ENCODE peak calls at places on chromosomes 12 and 14, in seven cellular contexts. O is mucosa of descending colon, D is ovary, I is HFF-Myc, N is lower leg skin, H is upper lobe of right lung, L is esophagus muscularis mucosa. Y is an unnamed sample.

GRCh38 chr14:103087343-103087835 is 3.4 kb downstream of the LBHD2 start:
- DNase-seq in O (no peak), D (no peak), I (no peak), N (no peak), H (no peak), L (no peak), Y (no peak)

GRCh38 chr12:88448337-88448944 is 131.8 kb downstream of the KITLG start:
- DNase-seq in O (no peak), D (no peak), I (no peak), N (no peak), H (no peak), L (no peak), Y (no peak)

GRCh38 chr14:96666088-96666487 is 131.1 kb upstream of the VRK1 start:
- DNase-seq in O (no peak), D (no peak), I (no peak), N (no peak), H (no peak), L (peak), Y (no peak)

GRCh38 chr12:85720308-85721033 is 115.7 kb downstream of the RASSF9 start:
- DNase-seq in O (no peak), D (no peak), I (no peak), N (no peak), H (no peak), L (no peak), Y (no peak)

GRCh38 chr14:88505621-88506020 is 49.2 kb downstream of the PTPN21 start:
- DNase-seq in O (no peak), D (no peak), I (no peak), N (no peak), H (no peak), L (no peak), Y (no peak)

GRCh38 chr12:75489613-75490210 is 9.2 kb downstream of the GLIPR1 start:
- DNase-seq in O (no peak), D (no peak), I (no peak), N (no peak), H (no peak), L (no peak), Y (peak)

GRCh38 chr12:93234641-93235040 is 143.1 kb upstream of the NUDT4 start:
- DNase-seq in O (no peak), D (no peak), I (no peak), N (no peak), H (no peak), L (peak), Y (no peak)

GRCh38 chr12:27505771-27506170 is 18.2 kb upstream of the PPFIBP1 start:
- DNase-seq in O (no peak), D (no peak), I (no peak), N (no peak), H (no peak), L (no peak), Y (no peak)

GRCh38 chr12:117228239-117228638 is 38.0 kb upstream of the FBXO21 start:
- DNase-seq in O (no peak), D (no peak), I (no peak), N (no peak), H (no peak), L (no peak), Y (no peak)

GRCh38 chr14:101457936-101458535 is 103.3 kb upstream of the DIO3 start:
- DNase-seq in O (no peak), D (no peak), I (no peak), N (no peak), H (peak), L (no peak), Y (no peak)

GRCh38 chr12:104669851-104670337 is 213.1 kb downstream of the CHST11 start:
- DNase-seq in O (peak), D (peak), I (no peak), N (no peak), H (peak), L (no peak), Y (no peak)

GRCh38 chr14:32224731-32225377 is 21.8 kb upstream of the RNU6-8 start:
- DNase-seq in O (peak), D (no peak), I (peak), N (no peak), H (no peak), L (no peak), Y (peak)

GRCh38 chr14:92408186-92408585 is 85.2 kb downstream of the SLC24A4 start:
- DNase-seq in O (no peak), D (no peak), I (no peak), N (no peak), H (no peak), L (no peak), Y (peak)

GRCh38 chr14:20343092-20343854 is at the start of gene PARP2:
- DNase-seq in O (peak), D (peak), I (peak), N (peak), H (peak), L (peak), Y (peak)

GRCh38 chr12:75603475-75603874 is 92.1 kb upstream of the KRR1 start:
- DNase-seq in O (no peak), D (no peak), I (no peak), N (no peak), H (no peak), L (no peak), Y (peak)

GRCh38 chr14:62592877-62593276 is 452.4 kb downstream of the KCNH5 start:
- DNase-seq in O (no peak), D (no peak), I (no peak), N (no peak), H (no peak), L (no peak), Y (peak)

GRCh38 chr14:68295316-68295816 is 475.8 kb downstream of the RAD51B start:
- DNase-seq in O (peak), D (peak), I (no peak), N (no peak), H (no peak), L (no peak), Y (no peak)

GRCh38 chr12:66716522-66716921 is 37.6 kb upstream of the GRIP1 start:
- DNase-seq in O (no peak), D (no peak), I (no peak), N (no peak), H (no peak), L (no peak), Y (no peak)

GRCh38 chr14:56581041-56581727 is 1.6 kb downstream of the TMEM260 start:
- DNase-seq in O (no peak), D (no peak), I (no peak), N (no peak), H (no peak), L (no peak), Y (no peak)

GRCh38 chr12:29780084-29780483 is 3.7 kb downstream of the TMTC1 start:
- DNase-seq in O (no peak), D (no peak), I (no peak), N (no peak), H (no peak), L (no peak), Y (no peak)

GRCh38 chr12:32183646-32184045 is 77.0 kb downstream of the BICD1 start:
- DNase-seq in O (no peak), D (no peak), I (no peak), N (no peak), H (no peak), L (no peak), Y (peak)

GRCh38 chr14:95875831-95876768 is 532 bp upstream of the TUNAR start:
- DNase-seq in O (no peak), D (no peak), I (no peak), N (peak), H (no peak), L (no peak), Y (no peak)

GRCh38 chr12:73547421-73547820 is 990.2 kb upstream of the ATXN7L3B start:
- DNase-seq in O (no peak), D (no peak), I (no peak), N (no peak), H (no peak), L (no peak), Y (no peak)

GRCh38 chr12:31989571-31989970 is 30.4 kb downstream of the RESF1 start:
- DNase-seq in O (no peak), D (no peak), I (no peak), N (no peak), H (no peak), L (no peak), Y (no peak)

GRCh38 chr14:99744199-99744872 is 48.9 kb upstream of the EML1 start:
- DNase-seq in O (no peak), D (no peak), I (no peak), N (no peak), H (no peak), L (no peak), Y (no peak)

GRCh38 chr14:74896400-74896799 is 14.7 kb downstream of the DLST start:
- DNase-seq in O (no peak), D (no peak), I (no peak), N (no peak), H (no peak), L (no peak), Y (no peak)

GRCh38 chr12:128891856-128892255 is 38.6 kb downstream of the GLT1D1 start:
- DNase-seq in O (no peak), D (no peak), I (no peak), N (no peak), H (no peak), L (no peak), Y (no peak)

GRCh38 chr14:105939810-105940508 is 413.6 kb downstream of the TMEM121 start:
- DNase-seq in O (no peak), D (no peak), I (no peak), N (peak), H (no peak), L (peak), Y (no peak)

GRCh38 chr12:30067156-30067555 is 283.4 kb upstream of the TMTC1 start:
- DNase-seq in O (no peak), D (no peak), I (no peak), N (no peak), H (no peak), L (no peak), Y (peak)

GRCh38 chr14:27077181-27077738 is 479.4 kb upstream of the NOVA1 start:
- DNase-seq in O (no peak), D (no peak), I (no peak), N (no peak), H (no peak), L (no peak), Y (no peak)

GRCh38 chr12:10497602-10498001 is 8.1 kb upstream of the EIF2S3B start:
- DNase-seq in O (peak), D (no peak), I (no peak), N (no peak), H (no peak), L (no peak), Y (no peak)

GRCh38 chr14:89618309-89618708 is 201.3 kb upstream of the FOXN3 start:
- DNase-seq in O (peak), D (no peak), I (no peak), N (no peak), H (no peak), L (no peak), Y (no peak)

GRCh38 chr14:89615421-89615820 is 198.4 kb upstream of the FOXN3 start:
- DNase-seq in O (no peak), D (no peak), I (no peak), N (no peak), H (no peak), L (no peak), Y (no peak)

GRCh38 chr14:89617142-89617460 is 200.1 kb upstream of the FOXN3 start:
- DNase-seq in O (no peak), D (no peak), I (no peak), N (no peak), H (no peak), L (no peak), Y (no peak)

GRCh38 chr14:89617471-89618291 is 200.6 kb upstream of the FOXN3 start:
- DNase-seq in O (peak), D (no peak), I (no peak), N (peak), H (no peak), L (no peak), Y (peak)

GRCh38 chr14:89616425-89617141 is 199.6 kb upstream of the FOXN3 start:
- DNase-seq in O (peak), D (no peak), I (peak), N (no peak), H (no peak), L (no peak), Y (no peak)
- H3K4me3 ChIP-seq in O (no peak), D (peak), I (no peak), N (no peak), H (peak), L (peak), Y (no peak)

GRCh38 chr14:90193925-90194324 is 62.4 kb upstream of the PSMC1 start:
- DNase-seq in O (peak), D (no peak), I (no peak), N (no peak), H (no peak), L (no peak), Y (no peak)
- TF ChIP-seq CTCF in O (no peak), D (no peak), I (peak), N (no peak), H (peak), L (no peak), Y (no peak)

GRCh38 chr14:89957791-89958190 is 2.1 kb downstream of the TDP1 start:
- DNase-seq in O (no peak), D (no peak), I (no peak), N (no peak), H (no peak), L (no peak), Y (no peak)
- H3K4me3 ChIP-seq in O (no peak), D (no peak), I (no peak), N (no peak), H (no peak), L (no peak), Y (no peak)

DNA sequence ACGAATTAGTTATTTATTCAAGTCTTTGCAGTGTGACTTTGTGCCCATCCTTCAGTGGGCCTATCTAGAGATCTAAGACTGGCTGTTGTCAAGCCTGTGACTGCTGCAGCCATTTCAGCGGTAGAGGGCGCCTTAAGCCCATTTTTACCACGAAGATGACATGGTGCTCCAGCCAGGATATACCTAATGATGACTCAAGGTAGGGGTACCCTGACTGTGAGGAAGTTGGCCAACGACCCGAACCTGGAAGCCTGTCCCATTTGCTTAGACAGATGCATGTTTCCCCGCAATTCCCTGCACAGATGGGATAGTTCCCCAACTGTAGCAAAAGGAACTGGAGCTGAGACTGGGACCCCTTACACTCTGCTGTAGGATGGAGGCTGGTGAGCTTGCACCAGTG is 41.3 kb downstream of the RAB3IP start:
- DNase-seq in O (peak), D (no peak), I (peak), N (no peak), H (no peak), L (no peak), Y (peak)
- TF ChIP-seq CTCF in O (no peak), D (no peak), I (peak), N (no peak), H (peak), L (no peak), Y (peak)

GRCh38 chr12:84506317-84506716 is 406.3 kb downstream of the SLC6A15 start:
- DNase-seq in O (no peak), D (no peak), I (no peak), N (no peak), H (no peak), L (peak), Y (no peak)

GRCh38 chr12:84507914-84508313 is 404.7 kb downstream of the SLC6A15 start:
- DNase-seq in O (no peak), D (no peak), I (peak), N (no peak), H (no peak), L (no peak), Y (peak)

GRCh38 chr12:84508325-84508861 is 404.2 kb downstream of the SLC6A15 start:
- DNase-seq in O (peak), D (no peak), I (peak), N (no peak), H (no peak), L (no peak), Y (peak)

GRCh38 chr12:84512751-84513150 is 399.8 kb downstream of the SLC6A15 start:
- DNase-seq in O (no peak), D (no peak), I (no peak), N (no peak), H (no peak), L (no peak), Y (no peak)

DNA sequence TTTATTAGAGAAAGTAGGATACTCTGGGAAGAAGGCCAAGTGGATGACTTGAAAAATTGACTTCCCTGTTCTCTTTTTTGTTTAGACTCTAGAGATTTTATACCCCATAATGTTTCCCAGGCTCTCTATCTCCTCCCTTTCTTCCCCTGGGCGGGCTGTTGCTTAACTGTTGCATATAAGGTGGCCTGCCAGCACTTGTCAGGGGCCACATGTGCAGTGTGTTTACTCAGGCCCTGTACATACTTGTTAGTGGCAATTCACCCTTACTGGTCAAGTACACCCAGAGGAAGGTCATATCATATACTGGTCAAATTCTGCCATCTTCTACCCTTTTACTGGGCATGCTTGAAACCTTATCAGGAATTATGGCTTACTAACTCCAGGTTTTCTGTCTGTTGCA is 403.7 kb downstream of the SLC6A15 start:
- DNase-seq in O (no peak), D (no peak), I (no peak), N (no peak), H (peak), L (no peak), Y (peak)
- H3K4me3 ChIP-seq in O (no peak), D (no peak), I (no peak), N (no peak), H (no peak), L (no peak), Y (peak)

GRCh38 chr12:69092137-69092536 is 147.2 kb upstream of the CPSF6 start:
- DNase-seq in O (no peak), D (no peak), I (no peak), N (no peak), H (no peak), L (no peak), Y (no peak)
- TF ChIP-seq CTCF in O (no peak), D (no peak), I (no peak), N (no peak), H (no peak), L (no peak), Y (no peak)

DNA sequence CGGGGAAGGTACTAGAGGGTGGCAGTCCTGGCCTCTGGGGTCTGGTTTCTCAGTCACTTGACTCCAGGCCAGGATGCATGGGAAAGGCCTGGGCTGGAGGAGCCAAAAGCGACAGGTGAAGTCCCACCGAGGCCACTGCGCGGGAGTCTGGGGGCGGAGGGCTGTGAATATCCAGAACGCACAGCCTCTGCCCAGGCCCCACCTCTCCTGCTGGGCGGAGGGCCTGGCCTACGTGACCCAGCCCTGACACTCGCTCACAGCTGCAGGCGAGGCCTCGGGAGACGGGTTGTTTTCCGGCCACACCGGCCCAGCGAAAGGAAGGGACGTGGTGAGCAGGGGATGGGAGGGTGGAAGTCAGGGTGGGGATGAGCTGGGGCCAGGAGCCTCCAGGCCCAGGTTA is 91.2 kb downstream of the RFLNA start:
- DNase-seq in O (no peak), D (peak), I (no peak), N (no peak), H (no peak), L (no peak), Y (no peak)
- H3K4me3 ChIP-seq in O (no peak), D (no peak), I (peak), N (no peak), H (no peak), L (peak), Y (no peak)

DNA sequence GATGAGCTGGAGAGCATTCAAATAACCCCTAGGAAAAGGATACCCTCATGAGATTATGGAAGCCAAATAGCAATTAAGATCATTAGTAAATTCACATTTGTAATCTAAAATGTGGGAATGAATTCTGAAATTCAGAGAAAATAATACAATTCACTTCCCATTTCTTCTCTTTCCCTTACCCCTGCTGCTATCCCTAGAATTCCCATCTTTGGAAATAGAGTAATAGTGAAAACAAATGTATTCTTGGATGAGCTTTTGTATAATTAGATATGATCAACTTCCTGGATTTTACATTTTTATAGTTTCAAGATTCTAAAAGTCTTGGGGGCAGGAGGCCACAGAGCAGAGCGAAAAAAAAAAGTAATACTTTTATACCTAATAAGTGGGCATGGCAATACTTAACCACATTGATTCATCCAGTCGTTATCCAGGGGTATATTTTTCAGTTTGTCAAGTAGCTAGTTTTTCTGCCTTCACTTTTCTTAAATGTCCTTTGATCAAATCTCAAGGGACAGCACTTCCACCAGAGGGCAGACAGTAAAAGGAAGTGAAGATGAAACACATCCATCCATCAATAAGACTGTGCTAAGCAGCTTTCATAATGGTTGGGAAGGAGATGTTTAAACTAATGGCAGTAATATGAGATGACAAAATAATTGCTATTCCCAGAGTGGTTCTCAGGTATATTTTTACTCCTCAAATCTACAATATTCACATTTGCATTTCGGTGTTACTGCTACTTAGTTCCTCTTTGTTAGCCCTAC is 401.3 kb downstream of the DIO2 start:
- DNase-seq in O (peak), D (no peak), I (no peak), N (no peak), H (no peak), L (no peak), Y (peak)
- TF ChIP-seq CTCF in O (no peak), D (no peak), I (peak), N (no peak), H (no peak), L (no peak), Y (peak)

GRCh38 chr14:35123388-35123703 is 994 bp downstream of the PRORP start:
- DNase-seq in O (no peak), D (no peak), I (no peak), N (no peak), H (no peak), L (no peak), Y (no peak)

GRCh38 chr14:35121026-35121886 is 534 bp downstream of the PPP2R3C start:
- DNase-seq in O (peak), D (peak), I (no peak), N (no peak), H (peak), L (no peak), Y (peak)

GRCh38 chr14:35122696-35123387 is 490 bp downstream of the PRORP start:
- DNase-seq in O (peak), D (no peak), I (peak), N (no peak), H (no peak), L (no peak), Y (peak)

GRCh38 chr14:35121887-35122695 is at the start of the genes PPP2R3C and PRORP:
- DNase-seq in O (peak), D (peak), I (peak), N (peak), H (peak), L (peak), Y (peak)

DNA sequence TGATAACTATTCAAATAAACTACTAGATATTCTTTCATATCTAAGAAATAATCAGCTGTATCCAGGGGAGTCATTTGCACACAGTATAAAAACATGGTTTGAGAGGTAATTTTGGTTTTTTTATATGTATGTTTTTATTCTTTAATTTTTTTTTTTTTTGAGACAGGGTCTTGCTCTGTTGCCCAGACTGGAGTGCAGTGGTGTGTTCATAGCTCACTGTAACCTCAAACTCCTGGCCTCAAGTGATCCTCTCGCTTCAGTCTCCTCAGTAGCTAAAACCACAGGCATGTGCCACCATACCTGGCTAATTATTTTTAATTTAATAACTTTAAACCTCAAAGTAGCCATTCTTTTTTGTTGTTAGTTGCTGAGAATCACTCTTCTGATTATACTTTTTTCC is 1.8 kb downstream of the PRORP start:
- DNase-seq in O (no peak), D (no peak), I (no peak), N (no peak), H (no peak), L (no peak), Y (no peak)
- H3K4me3 ChIP-seq in O (no peak), D (no peak), I (no peak), N (no peak), H (no peak), L (no peak), Y (no peak)

Y was measured in foreskin fibroblast.